ENCODE peak calls at places on chromosomes 16 and 17, in four cellular contexts. One of them, this sample, is unnamed.
A peak's percentile ranks its signal among the peaks of the same experiment; 100 is the strongest.

GRCh38 chr16:59758848-59759247 is 1024.7 kb upstream of the GOT2 start:
- DNase-seq in adrenal gland: no peak
- DNase-seq in tibial nerve: no peak
- DNase-seq in neural progenitor cell: no peak
- DNase-seq in this sample: no peak

GRCh38 chr17:79000396-79001189 is 9.0 kb downstream of the CANT1 start:
- DNase-seq in adrenal gland: peak; percentile 11
- DNase-seq in neural progenitor cell: no peak
- DNase-seq in tibial nerve: no peak
- DNase-seq in this sample: peak; percentile 54

GRCh38 chr17:7213895-7214299 is 5.7 kb downstream of the DLG4 start:
- DNase-seq in tibial nerve: peak; percentile 55
- DNase-seq in adrenal gland: peak; percentile 79
- DNase-seq in neural progenitor cell: peak; percentile 100
- DNase-seq in this sample: no peak

GRCh38 chr17:81650951-81651350 is 5.4 kb downstream of the PDE6G start:
- DNase-seq in tibial nerve: no peak
- DNase-seq in neural progenitor cell: no peak
- DNase-seq in adrenal gland: no peak
- DNase-seq in this sample: no peak

GRCh38 chr17:66665194-66665593 is 169.7 kb upstream of the CACNG5 start:
- DNase-seq in neural progenitor cell: no peak
- DNase-seq in tibial nerve: no peak
- DNase-seq in adrenal gland: no peak
- DNase-seq in this sample: no peak

GRCh38 chr17:45279898-45280297 is 18.0 kb upstream of the SPATA32 start:
- DNase-seq in adrenal gland: no peak
- DNase-seq in tibial nerve: no peak
- DNase-seq in neural progenitor cell: no peak
- DNase-seq in this sample: no peak

GRCh38 chr17:7336240-7337175 is at the start of gene ACAP1:
- DNase-seq in neural progenitor cell: no peak
- DNase-seq in tibial nerve: no peak
- DNase-seq in adrenal gland: no peak
- DNase-seq in this sample: peak; percentile 36

GRCh38 chr17:33438136-33438535 is 145.0 kb upstream of the ASIC2 start:
- DNase-seq in adrenal gland: no peak
- DNase-seq in neural progenitor cell: no peak
- DNase-seq in tibial nerve: no peak
- DNase-seq in this sample: no peak

GRCh38 chr16:83441523-83441922 is 366.3 kb upstream of the HSBP1 start:
- DNase-seq in neural progenitor cell: no peak
- DNase-seq in adrenal gland: no peak
- DNase-seq in tibial nerve: no peak
- DNase-seq in this sample: no peak

GRCh38 chr17:5558815-5559785 is 25.2 kb downstream of the NLRP1 start:
- DNase-seq in adrenal gland: no peak
- DNase-seq in tibial nerve: no peak
- DNase-seq in neural progenitor cell: no peak
- DNase-seq in this sample: no peak

GRCh38 chr16:52450906-52451305 is 96.0 kb downstream of the TOX3 start:
- DNase-seq in adrenal gland: no peak
- DNase-seq in tibial nerve: no peak
- DNase-seq in neural progenitor cell: no peak
- DNase-seq in this sample: no peak

GRCh38 chr16:77297996-77298637 is 98.9 kb downstream of the SYCE1L start:
- DNase-seq in adrenal gland: no peak
- DNase-seq in tibial nerve: no peak
- DNase-seq in neural progenitor cell: no peak
- DNase-seq in this sample: no peak

GRCh38 chr17:75654176-75654575 is 12.8 kb downstream of the RECQL5 start:
- DNase-seq in tibial nerve: no peak
- DNase-seq in adrenal gland: no peak
- DNase-seq in neural progenitor cell: no peak
- DNase-seq in this sample: no peak

GRCh38 chr16:30030011-30030685 is 923 bp downstream of the TLCD3B start:
- DNase-seq in adrenal gland: no peak
- DNase-seq in neural progenitor cell: peak; percentile 46
- DNase-seq in tibial nerve: no peak
- DNase-seq in this sample: no peak

GRCh38 chr16:57601801-57602478 is 26.5 kb upstream of the ADGRG1 start:
- DNase-seq in tibial nerve: no peak
- DNase-seq in neural progenitor cell: no peak
- DNase-seq in adrenal gland: no peak
- DNase-seq in this sample: no peak

GRCh38 chr17:75323043-75323591 is 33.9 kb upstream of the SLC25A19 start:
- DNase-seq in neural progenitor cell: peak; percentile 93
- DNase-seq in tibial nerve: peak; percentile 97
- DNase-seq in adrenal gland: peak; percentile 88
- DNase-seq in this sample: no peak

GRCh38 chr17:42122371-42123303 is at the start of gene HSPB9:
- DNase-seq in neural progenitor cell: peak; percentile 86
- DNase-seq in tibial nerve: no peak
- DNase-seq in adrenal gland: no peak
- DNase-seq in this sample: no peak

GRCh38 chr17:38448208-38448776 is 20.0 kb downstream of the ARHGAP23 start:
- DNase-seq in tibial nerve: no peak
- DNase-seq in adrenal gland: no peak
- DNase-seq in neural progenitor cell: no peak
- DNase-seq in this sample: no peak

GRCh38 chr16:637081-638018 is 1.2 kb upstream of the METTL26 start:
- DNase-seq in neural progenitor cell: peak; percentile 73
- DNase-seq in tibial nerve: peak; percentile 89
- DNase-seq in adrenal gland: peak; percentile 95
- DNase-seq in this sample: no peak

GRCh38 chr16:50917941-50918340 is 176.1 kb downstream of the CYLD start:
- DNase-seq in adrenal gland: no peak
- DNase-seq in tibial nerve: no peak
- DNase-seq in neural progenitor cell: peak; percentile 30
- DNase-seq in this sample: no peak

GRCh38 chr17:37103191-37103590 is 154.4 kb downstream of the AATF start:
- DNase-seq in neural progenitor cell: no peak
- DNase-seq in tibial nerve: no peak
- DNase-seq in adrenal gland: no peak
- DNase-seq in this sample: no peak

GRCh38 chr16:4682616-4683254 is 10.6 kb upstream of the NUDT16L1 start:
- DNase-seq in adrenal gland: peak; percentile 75
- DNase-seq in neural progenitor cell: peak; percentile 78
- DNase-seq in tibial nerve: no peak
- DNase-seq in this sample: no peak

GRCh38 chr16:85935391-85935956 is 36.5 kb downstream of the IRF8 start:
- DNase-seq in adrenal gland: no peak
- DNase-seq in neural progenitor cell: no peak
- DNase-seq in tibial nerve: no peak
- DNase-seq in this sample: no peak

GRCh38 chr17:30426292-30426691 is 47.6 kb downstream of the CPD start:
- DNase-seq in adrenal gland: no peak
- DNase-seq in tibial nerve: no peak
- DNase-seq in neural progenitor cell: no peak
- DNase-seq in this sample: no peak

GRCh38 chr17:4179071-4179470 is 36.1 kb downstream of the CYB5D2 start:
- DNase-seq in neural progenitor cell: no peak
- DNase-seq in adrenal gland: no peak
- DNase-seq in tibial nerve: no peak
- DNase-seq in this sample: no peak

GRCh38 chr16:83908798-83909197 is 9.9 kb downstream of the MLYCD start:
- DNase-seq in tibial nerve: no peak
- DNase-seq in adrenal gland: no peak
- DNase-seq in neural progenitor cell: no peak
- DNase-seq in this sample: no peak

GRCh38 chr16:15970202-15970601 is 20.8 kb downstream of the ABCC1 start:
- DNase-seq in tibial nerve: no peak
- DNase-seq in adrenal gland: no peak
- DNase-seq in neural progenitor cell: peak; percentile 41
- DNase-seq in this sample: no peak

GRCh38 chr16:15970743-15971434 is 21.5 kb downstream of the ABCC1 start:
- DNase-seq in adrenal gland: no peak
- DNase-seq in tibial nerve: no peak
- DNase-seq in neural progenitor cell: no peak
- DNase-seq in this sample: no peak

GRCh38 chr16:15967223-15967546 is 17.8 kb downstream of the ABCC1 start:
- DNase-seq in adrenal gland: no peak
- DNase-seq in neural progenitor cell: no peak
- DNase-seq in tibial nerve: no peak
- DNase-seq in this sample: no peak

GRCh38 chr16:15966420-15967222 is 17.2 kb downstream of the ABCC1 start:
- DNase-seq in neural progenitor cell: no peak
- DNase-seq in tibial nerve: no peak
- DNase-seq in adrenal gland: peak; percentile 29
- DNase-seq in this sample: peak; percentile 82

GRCh38 chr16:15967655-15968315 is 18.4 kb downstream of the ABCC1 start:
- DNase-seq in tibial nerve: no peak
- DNase-seq in adrenal gland: no peak
- DNase-seq in neural progenitor cell: no peak
- DNase-seq in this sample: no peak
- H3K4me1 ChIP-seq in tibial nerve: peaks cover 29% of the 10 kb centered on the region
- H3K4me1 ChIP-seq in adrenal gland: no peaks in the 10 kb centered on the region
- H3K4me1 ChIP-seq in neural progenitor cell: peaks cover 7% of the 10 kb centered on the region
- H3K4me1 ChIP-seq in this sample: peaks cover 42% of the 10 kb centered on the region

GRCh38 chr17:57908278-57908677 is 46.9 kb downstream of the CUEDC1 start:
- DNase-seq in tibial nerve: no peak
- DNase-seq in neural progenitor cell: no peak
- DNase-seq in adrenal gland: no peak
- DNase-seq in this sample: no peak
- H3K36me3 ChIP-seq in tibial nerve: no peaks in the 10 kb centered on the region
- H3K36me3 ChIP-seq in neural progenitor cell: no peaks in the 10 kb centered on the region
- H3K36me3 ChIP-seq in adrenal gland: no peaks in the 10 kb centered on the region
- H3K36me3 ChIP-seq in this sample: peaks cover 4% of the 10 kb centered on the region

GRCh38 chr16:14109782-14110727 is 38.9 kb downstream of the MRTFB start:
- DNase-seq in neural progenitor cell: no peak
- DNase-seq in tibial nerve: no peak
- DNase-seq in adrenal gland: peak; percentile 35
- DNase-seq in this sample: no peak
- H3K4me1 ChIP-seq in neural progenitor cell: peaks cover 10% of the 10 kb centered on the region
- H3K4me1 ChIP-seq in tibial nerve: peaks cover 55% of the 10 kb centered on the region
- H3K4me1 ChIP-seq in adrenal gland: peaks cover 18% of the 10 kb centered on the region
- H3K4me1 ChIP-seq in this sample: peaks cover 8% of the 10 kb centered on the region

GRCh38 chr17:82789051-82789592 is 37.3 kb downstream of the TBCD start:
- DNase-seq in adrenal gland: no peak
- DNase-seq in tibial nerve: no peak
- DNase-seq in neural progenitor cell: no peak
- DNase-seq in this sample: no peak
- H3K36me3 ChIP-seq in adrenal gland: no peaks in the 10 kb centered on the region
- H3K36me3 ChIP-seq in tibial nerve: peaks cover 44% of the 10 kb centered on the region
- H3K36me3 ChIP-seq in neural progenitor cell: no peaks in the 10 kb centered on the region
- H3K36me3 ChIP-seq in this sample: peaks cover 18% of the 10 kb centered on the region

DNA sequence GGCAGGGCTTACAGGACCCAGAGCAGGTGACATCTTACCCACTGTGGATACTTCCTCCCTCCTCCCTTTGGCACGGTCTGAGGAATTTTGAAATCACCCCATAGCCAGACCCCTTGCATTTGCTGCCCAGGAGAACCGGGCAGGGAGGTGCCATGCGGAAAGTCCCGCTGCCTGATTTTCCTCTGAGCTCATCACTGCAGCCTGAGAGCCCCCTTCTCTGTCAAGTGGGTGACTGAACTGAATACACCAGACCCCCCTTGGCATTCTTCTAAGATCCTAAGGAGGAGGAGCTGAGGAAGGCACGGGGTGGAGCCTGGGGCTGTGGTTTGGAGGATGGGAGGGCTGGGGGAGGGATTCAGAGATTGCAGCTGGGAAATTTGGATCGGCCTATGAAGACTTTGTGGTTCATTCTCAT is 173.4 kb downstream of the RAB11FIP4 start:
- DNase-seq in neural progenitor cell: peak; percentile 26
- DNase-seq in adrenal gland: no peak
- DNase-seq in tibial nerve: no peak
- DNase-seq in this sample: no peak
- H3K4me1 ChIP-seq in neural progenitor cell: peaks cover 21% of the 10 kb centered on the region
- H3K4me1 ChIP-seq in adrenal gland: no peaks in the 10 kb centered on the region
- H3K4me1 ChIP-seq in tibial nerve: peaks cover 90% of the 10 kb centered on the region
- H3K4me1 ChIP-seq in this sample: peaks cover 14% of the 10 kb centered on the region

GRCh38 chr17:77476920-77477805 is 336.4 kb downstream of the SEC14L1 start:
- DNase-seq in adrenal gland: peak; percentile 89
- DNase-seq in tibial nerve: peak; percentile 74
- DNase-seq in neural progenitor cell: no peak
- DNase-seq in this sample: peak; percentile 95

GRCh38 chr17:77478899-77479298 is 338.1 kb downstream of the SEC14L1 start:
- DNase-seq in neural progenitor cell: peak; percentile 24
- DNase-seq in adrenal gland: no peak
- DNase-seq in tibial nerve: no peak
- DNase-seq in this sample: no peak

GRCh38 chr17:77479372-77479781 is 338.6 kb downstream of the SEC14L1 start:
- DNase-seq in tibial nerve: no peak
- DNase-seq in adrenal gland: no peak
- DNase-seq in neural progenitor cell: no peak
- DNase-seq in this sample: no peak

GRCh38 chr17:77479817-77480508 is 339.2 kb downstream of the SEC14L1 start:
- DNase-seq in tibial nerve: no peak
- DNase-seq in neural progenitor cell: peak; percentile 56
- DNase-seq in adrenal gland: no peak
- DNase-seq in this sample: no peak

DNA sequence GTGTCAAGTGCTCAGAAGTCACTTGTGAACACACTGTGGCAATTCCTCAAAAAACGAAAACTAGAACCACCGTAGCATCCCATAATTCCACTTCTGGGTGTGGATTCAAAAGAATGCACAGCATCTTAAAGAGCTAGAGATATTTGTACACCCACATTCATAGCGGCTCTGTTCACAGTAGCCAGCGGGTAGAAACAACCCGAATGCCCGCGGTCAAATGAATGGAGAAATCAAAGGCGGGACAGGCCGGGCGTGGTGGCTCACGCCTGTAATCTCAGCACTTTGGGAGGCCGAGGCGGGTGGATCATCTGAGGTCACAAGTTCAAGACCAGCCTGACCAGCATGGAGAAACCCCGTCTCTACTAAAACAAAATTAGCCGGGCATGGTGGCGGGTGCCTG is 337.5 kb downstream of the SEC14L1 start:
- DNase-seq in neural progenitor cell: no peak
- DNase-seq in adrenal gland: no peak
- DNase-seq in tibial nerve: no peak
- DNase-seq in this sample: no peak
- H3K36me3 ChIP-seq in neural progenitor cell: no peaks in the 10 kb centered on the region
- H3K36me3 ChIP-seq in adrenal gland: no peaks in the 10 kb centered on the region
- H3K36me3 ChIP-seq in tibial nerve: peaks cover 15% of the 10 kb centered on the region
- H3K36me3 ChIP-seq in this sample: peaks cover 26% of the 10 kb centered on the region

DNA sequence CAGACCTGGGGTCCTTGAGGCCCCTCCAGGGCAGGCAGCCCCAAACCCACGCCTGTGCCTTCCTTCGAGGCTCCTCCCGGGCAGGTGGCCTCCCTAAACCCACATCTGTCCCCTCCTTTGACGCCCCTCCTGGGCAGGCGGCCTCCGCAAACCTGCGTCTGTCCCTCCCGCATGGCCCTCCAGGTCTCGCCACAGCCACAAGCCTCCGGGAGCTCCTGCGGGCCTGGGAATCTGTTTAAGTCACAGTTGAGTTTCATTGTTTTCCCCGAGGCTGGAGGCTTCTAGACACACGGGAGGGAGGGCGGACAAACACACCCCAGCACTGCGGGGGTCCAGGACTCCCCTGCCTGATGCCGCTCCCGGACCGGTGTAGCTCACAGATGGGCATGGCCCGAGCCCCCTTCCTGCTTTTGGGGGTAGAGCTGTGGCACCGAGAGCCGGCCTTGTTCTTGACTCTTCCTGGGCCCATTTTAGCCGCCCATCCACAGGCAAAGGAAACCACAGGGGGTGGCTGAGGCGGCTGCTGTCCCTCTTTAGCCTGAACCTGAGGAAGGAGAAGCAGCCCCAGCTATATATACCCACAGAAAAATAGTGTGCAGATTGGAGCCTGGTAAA is 7.1 kb downstream of the PIEZO1 start:
- DNase-seq in adrenal gland: no peak
- DNase-seq in neural progenitor cell: peak; percentile 67
- DNase-seq in tibial nerve: no peak
- DNase-seq in this sample: no peak
- H3K4me1 ChIP-seq in adrenal gland: peaks cover 10% of the 10 kb centered on the region
- H3K4me1 ChIP-seq in neural progenitor cell: peaks cover 38% of the 10 kb centered on the region
- H3K4me1 ChIP-seq in tibial nerve: peaks cover 95% of the 10 kb centered on the region
- H3K4me1 ChIP-seq in this sample: peaks cover 23% of the 10 kb centered on the region

This sample was measured in RWPE2.